ENCODE peak calls at places on chromosomes 1 and 21, in five cellular contexts. E is CD8-positive, alpha-beta T cell; L is Calu3; D is tibial nerve; M is activated naive CD4-positive, alpha-beta T cell treated with anti-CD3 and anti-CD28 coated beads, Interleukin-2, amount 10 ng/mL, durations not matched to agents 7 days and 5 days. V is an unnamed sample.
A peak's percentile ranks its signal among the peaks of the same experiment; 100 is the strongest.

GRCh38 chr1:20496241-20496661 is 10.2 kb upstream of the CAMK2N1 start:
- DNase-seq in E (no peak), L (peak; percentile 71), M (no peak), D (no peak), V (no peak)

GRCh38 chr1:25062621-25063255 is 132.7 kb upstream of the RUNX3 start:
- DNase-seq in M (no peak), L (no peak), E (no peak), D (no peak), V (no peak)

GRCh38 chr1:91617242-91617837 is 116.7 kb downstream of the CDC7 start:
- DNase-seq in M (no peak), D (peak; percentile 41), E (peak; percentile 35), L (peak; percentile 69), V (no peak)

GRCh38 chr1:159171688-159172501 is 480 bp downstream of the CADM3 start:
- DNase-seq in L (no peak), M (no peak), D (no peak), E (no peak), V (no peak)

GRCh38 chr1:23577056-23577985 is 18.0 kb upstream of the ID3 start:
- DNase-seq in L (peak; percentile 18), E (no peak), D (no peak), M (peak; percentile 68), V (no peak)

GRCh38 chr1:201614262-201615015 is 75.5 kb downstream of the NAV1 start:
- DNase-seq in L (peak; percentile 16), D (no peak), M (peak; percentile 26), E (no peak), V (no peak)

GRCh38 chr1:244654284-244655038 is 1.5 kb downstream of the DESI2 start:
- DNase-seq in E (no peak), M (no peak), D (no peak), L (no peak), V (no peak)

GRCh38 chr1:44354268-44354839 is 703 bp downstream of the ERI3 start:
- DNase-seq in M (no peak), E (no peak), D (no peak), L (no peak), V (no peak)

GRCh38 chr1:224939844-224940425 is 10.5 kb downstream of the DNAH14 start:
- DNase-seq in M (no peak), D (no peak), L (no peak), E (no peak), V (no peak)

GRCh38 chr1:176566004-176566975 is 103.3 kb downstream of the PAPPA2 start:
- DNase-seq in L (no peak), M (no peak), E (no peak), D (no peak), V (no peak)

GRCh38 chr1:30748699-30749401 is 8.7 kb downstream of the LAPTM5 start:
- DNase-seq in L (no peak), M (peak; percentile 54), E (no peak), D (no peak), V (no peak)

GRCh38 chr21:14716761-14717396 is 170.8 kb upstream of the SAMSN1 start:
- DNase-seq in L (no peak), D (no peak), E (no peak), M (no peak), V (no peak)

GRCh38 chr1:67948155-67949075 is 102.0 kb downstream of the DIRAS3 start:
- DNase-seq in E (no peak), M (no peak), D (no peak), L (no peak), V (no peak)

GRCh38 chr1:226424228-226425003 is 16.5 kb upstream of the PARP1 start:
- DNase-seq in D (no peak), E (no peak), M (no peak), L (no peak), V (no peak)

GRCh38 chr1:103461171-103462105 is 64.1 kb upstream of the RNPC3 start:
- DNase-seq in M (no peak), D (no peak), L (no peak), E (no peak), V (no peak)

GRCh38 chr1:2575801-2576663 is 10.5 kb upstream of the PRXL2B start:
- DNase-seq in E (peak; percentile 9), D (no peak), L (peak; percentile 80), M (no peak), V (no peak)

GRCh38 chr1:90879281-90879680 is 142.6 kb downstream of the ZNF644 start:
- DNase-seq in L (no peak), E (no peak), D (no peak), M (no peak), V (no peak)

GRCh38 chr1:4482526-4482925 is 171.9 kb upstream of the AJAP1 start:
- DNase-seq in M (no peak), E (no peak), D (no peak), L (no peak), V (no peak)

GRCh38 chr1:224542783-224543440 is 73.2 kb upstream of the CNIH3 start:
- DNase-seq in E (no peak), M (peak; percentile 29), L (peak; percentile 45), D (no peak), V (no peak)

GRCh38 chr1:221335161-221336101 is 406.5 kb downstream of the DUSP10 start:
- DNase-seq in L (peak; percentile 12), E (no peak), M (no peak), D (peak; percentile 28), V (no peak)

GRCh38 chr1:216883518-216883917 is 160.3 kb upstream of the ESRRG start:
- DNase-seq in L (no peak), M (no peak), D (no peak), E (no peak), V (no peak)

GRCh38 chr1:56146449-56146848 is 432.9 kb downstream of the PLPP3 start:
- DNase-seq in E (no peak), M (no peak), L (no peak), D (no peak), V (no peak)

GRCh38 chr1:15803380-15803779 is 4.1 kb downstream of the UQCRHL start:
- DNase-seq in E (no peak), L (no peak), D (no peak), M (peak; percentile 29), V (no peak)

GRCh38 chr1:65209005-65209885 is 61.2 kb downstream of the AK4 start:
- DNase-seq in M (peak; percentile 23), L (peak; percentile 57), E (no peak), D (no peak), V (no peak)

GRCh38 chr1:236275061-236275460 is 6.7 kb downstream of the ERO1B start:
- DNase-seq in D (no peak), M (no peak), L (no peak), E (no peak), V (no peak)

GRCh38 chr1:171113377-171113776 is 22.7 kb downstream of the FMO3 start:
- DNase-seq in E (no peak), M (no peak), D (no peak), L (no peak), V (no peak)

GRCh38 chr21:35635994-35636393 is 424.3 kb downstream of the SETD4 start:
- DNase-seq in L (no peak), M (no peak), D (no peak), E (no peak), V (no peak)

GRCh38 chr1:203225054-203225453 is 4.4 kb downstream of the CHIT1 start:
- DNase-seq in E (no peak), M (no peak), L (no peak), D (no peak), V (no peak)

GRCh38 chr1:115365738-115366137 is 27.7 kb upstream of the NGF start:
- DNase-seq in L (no peak), D (no peak), E (no peak), M (no peak), V (no peak)

GRCh38 chr21:45534591-45535331 is 7.5 kb downstream of the SLC19A1 start:
- DNase-seq in D (peak; percentile 9), E (peak; percentile 15), M (peak; percentile 9), L (no peak), V (no peak)

GRCh38 chr21:28325618-28326017 is 667.1 kb downstream of the LTN1 start:
- DNase-seq in M (no peak), E (no peak), L (no peak), D (no peak), V (no peak)

GRCh38 chr1:44842763-44843655 is at the start of gene PTCH2:
- DNase-seq in E (peak; percentile 37), D (peak; percentile 69), L (peak; percentile 47), M (peak; percentile 40), V (no peak)

GRCh38 chr1:2952371-2952770 is 68.9 kb upstream of the ACTRT2 start:
- DNase-seq in M (peak; percentile 5), E (no peak), L (no peak), D (no peak), V (no peak)

V was measured in natural killer cell.